ENCODE peak calls at places on chromosomes 12 and 14, in eight cellular contexts. H is NCI-H1417; Q is nucleus accumbens; I is HEK293T; E is stimulated activated CD8-positive, alpha-beta memory T cell treated with anti-CD3 and anti-CD28 coated beads, Interleukin-15, amount 100 ng/mL, for 1 hour; A is posterior vena cava; M is Kasumi-1; B is mesenchymal stem cell. L is an unnamed sample.

GRCh38 chr12:50017653-50018052 is 7.6 kb downstream of the RACGAP1 start:
- DNase-seq in B (peak; percentile 51), E (no peak), H (no peak), M (no peak), Q (no peak), I (no peak), A (no peak), L (peak; percentile 78)

GRCh38 chr14:55802986-55803431 is 223.0 kb downstream of the KTN1 start:
- DNase-seq in Q (no peak), M (no peak), E (no peak), I (no peak), H (no peak), A (no peak), B (peak; percentile 64), L (peak; percentile 53)

GRCh38 chr14:92578511-92578910 is 64.9 kb downstream of the RIN3 start:
- DNase-seq in A (no peak), M (no peak), B (no peak), Q (no peak), H (no peak), E (no peak), I (no peak), L (peak; percentile 22)

GRCh38 chr12:10771132-10771733 is 31.2 kb downstream of the TAS2R7 start:
- DNase-seq in B (peak; percentile 43), Q (no peak), M (peak; percentile 25), E (no peak), H (peak; percentile 81), I (peak; percentile 22), A (no peak), L (peak; percentile 74)

GRCh38 chr12:122013136-122013535 is 8.5 kb upstream of the BCL7A start:
- DNase-seq in Q (no peak), M (no peak), A (no peak), H (no peak), E (no peak), I (no peak), B (no peak), L (no peak)

GRCh38 chr12:88578821-88579518 is 1.3 kb downstream of the KITLG start:
- DNase-seq in A (no peak), M (peak; percentile 40), B (peak; percentile 49), E (no peak), I (peak; percentile 50), H (peak; percentile 94), Q (no peak), L (no peak)

GRCh38 chr14:54893151-54893760 is 9.4 kb downstream of the GCH1 start:
- DNase-seq in I (peak; percentile 38), Q (no peak), A (no peak), B (peak; percentile 84), M (peak; percentile 53), H (peak; percentile 68), E (no peak), L (peak; percentile 76)

GRCh38 chr12:89161553-89161952 is 190.7 kb downstream of the DUSP6 start:
- DNase-seq in H (no peak), I (no peak), E (no peak), Q (no peak), B (no peak), M (peak; percentile 17), A (no peak), L (no peak)

GRCh38 chr14:99656171-99656570 is 11.2 kb downstream of the HHIPL1 start:
- DNase-seq in B (no peak), H (no peak), M (no peak), E (no peak), A (no peak), I (no peak), Q (no peak), L (no peak)

GRCh38 chr12:17134315-17134714 is 528.4 kb upstream of the LMO3 start:
- DNase-seq in Q (no peak), H (no peak), A (no peak), I (no peak), B (no peak), E (no peak), M (no peak), L (no peak)

GRCh38 chr14:95282354-95282985 is 37.2 kb downstream of the CLMN start:
- DNase-seq in I (no peak), M (no peak), H (no peak), E (no peak), A (no peak), B (no peak), Q (no peak), L (no peak)

GRCh38 chr12:109624467-109624866 is 50.9 kb downstream of the MVK start:
- DNase-seq in E (no peak), A (no peak), I (no peak), M (no peak), B (no peak), H (peak; percentile 58), Q (no peak), L (no peak)

GRCh38 chr12:116426391-116427136 is 132.6 kb upstream of the MAP1LC3B2 start:
- DNase-seq in A (peak; percentile 91), B (peak; percentile 97), Q (no peak), M (no peak), I (peak; percentile 32), E (no peak), H (no peak), L (peak; percentile 98)

GRCh38 chr12:42410345-42410744 is 84.4 kb downstream of the PPHLN1 start:
- DNase-seq in M (no peak), Q (no peak), A (no peak), H (peak; percentile 65), I (no peak), E (no peak), B (no peak), L (no peak)

GRCh38 chr14:75254381-75254821 is 24.2 kb upstream of the FOS start:
- DNase-seq in B (no peak), Q (no peak), A (no peak), I (no peak), E (no peak), H (peak; percentile 34), M (no peak), L (no peak)